ENCODE peak calls at places on chromosomes 16 and 17, in eight cellular contexts. Y, P, E, W, K, A, C and S are unnamed samples.

GRCh38 chr17:41772218-41772585 is 14.3 kb downstream of the JUP start:
- DNase-seq in E (no peak), A (no peak), W (no peak), Y (no peak), P (no peak), K (no peak), C (no peak), S (no peak)

GRCh38 chr16:495127-495748 is 32.3 kb upstream of the CAPN15 start:
- DNase-seq in C (peak), K (peak), P (peak), A (peak), W (peak), Y (peak), E (no peak), S (peak)

GRCh38 chr17:19318611-19319010 is 43.9 kb downstream of the B9D1 start:
- DNase-seq in Y (no peak), W (no peak), P (no peak), C (no peak), E (no peak), K (no peak), A (no peak), S (no peak)

GRCh38 chr17:676060-676745 is 38.4 kb downstream of the VPS53 start:
- DNase-seq in A (no peak), P (no peak), C (peak), Y (peak), K (no peak), E (no peak), W (peak), S (no peak)

GRCh38 chr17:44198721-44199552 is 747 bp downstream of the ATXN7L3 start:
- DNase-seq in P (peak), E (no peak), A (peak), C (peak), Y (peak), K (peak), W (no peak), S (peak)

GRCh38 chr17:10316986-10317834 is 55.6 kb downstream of the MYH13 start:
- DNase-seq in C (peak), P (peak), Y (peak), A (peak), W (peak), E (peak), K (peak), S (peak)

GRCh38 chr17:48262982-48263586 is 155.5 kb downstream of the SNX11 start:
- DNase-seq in P (peak), E (no peak), C (peak), Y (peak), W (no peak), K (no peak), A (peak), S (peak)

GRCh38 chr17:53844476-53845107 is 21.9 kb downstream of the KIF2B start:
- DNase-seq in C (no peak), W (no peak), Y (no peak), P (no peak), E (no peak), A (no peak), K (no peak), S (no peak)

GRCh38 chr16:4205971-4206370 is 35.9 kb downstream of the SRL start:
- DNase-seq in W (no peak), E (no peak), K (no peak), Y (no peak), C (no peak), A (no peak), P (no peak), S (no peak)

GRCh38 chr16:3673201-3673600 is 18.7 kb downstream of the DNASE1 start:
- DNase-seq in A (no peak), W (no peak), C (no peak), E (no peak), Y (no peak), K (no peak), P (no peak), S (no peak)

GRCh38 chr17:14737984-14738651 is 437.2 kb downstream of the HS3ST3B1 start:
- DNase-seq in K (peak), P (peak), W (peak), E (peak), A (peak), C (peak), Y (peak), S (peak)

GRCh38 chr17:14922421-14922820 is 342.7 kb downstream of the PMP22 start:
- DNase-seq in W (peak), A (no peak), E (no peak), C (peak), Y (peak), P (no peak), K (no peak), S (peak)

GRCh38 chr16:62738631-62739030 is 702.4 kb upstream of the CDH8 start:
- DNase-seq in K (no peak), A (no peak), C (no peak), W (no peak), Y (no peak), E (no peak), P (no peak), S (no peak)

GRCh38 chr16:54080524-54081008 is 206.0 kb downstream of the IRX3 start:
- DNase-seq in E (no peak), W (peak), K (no peak), A (peak), P (no peak), Y (peak), C (peak), S (peak)

GRCh38 chr17:72416905-72417304 is 296.1 kb downstream of the SOX9 start:
- DNase-seq in A (no peak), P (no peak), Y (no peak), C (no peak), E (no peak), K (no peak), W (no peak), S (no peak)

GRCh38 chr17:35002876-35003551 is 22.7 kb downstream of the LIG3 start:
- DNase-seq in W (peak), C (peak), A (no peak), P (no peak), Y (peak), E (no peak), K (no peak), S (no peak)

GRCh38 chr17:34616148-34616547 is 36.8 kb downstream of the TMEM132E start:
- DNase-seq in Y (no peak), C (no peak), P (no peak), W (no peak), K (peak), A (no peak), E (no peak), S (no peak)

GRCh38 chr17:8470447-8471047 is 34.9 kb downstream of the NDEL1 start:
- DNase-seq in C (peak), P (no peak), E (no peak), K (no peak), A (no peak), W (peak), Y (no peak), S (no peak)

GRCh38 chr17:75440738-75441448 is 15.5 kb upstream of the TMEM94 start:
- DNase-seq in K (no peak), A (no peak), W (peak), C (peak), P (no peak), Y (no peak), E (no peak), S (no peak)

GRCh38 chr16:50152386-50152806 is 710 bp upstream of the TENT4B start:
- DNase-seq in K (no peak), P (no peak), W (peak), C (peak), Y (peak), A (peak), E (no peak), S (no peak)

GRCh38 chr16:88901718-88902337 is 35.4 kb upstream of the PABPN1L start:
- DNase-seq in P (no peak), K (no peak), C (no peak), E (no peak), W (no peak), Y (no peak), A (no peak), S (no peak)

GRCh38 chr16:85421338-85422123 is 191.6 kb upstream of the GSE1 start:
- DNase-seq in C (no peak), P (no peak), W (no peak), K (no peak), E (no peak), A (no peak), Y (no peak), S (no peak)

GRCh38 chr16:82263456-82264159 is 93.6 kb upstream of the MPHOSPH6 start:
- DNase-seq in C (peak), A (peak), P (peak), W (peak), K (peak), E (no peak), Y (peak), S (peak)

GRCh38 chr16:84955427-84955826 is 55.9 kb downstream of the ZDHHC7 start:
- DNase-seq in A (no peak), W (no peak), K (no peak), E (no peak), P (no peak), C (no peak), Y (no peak), S (no peak)

DNA sequence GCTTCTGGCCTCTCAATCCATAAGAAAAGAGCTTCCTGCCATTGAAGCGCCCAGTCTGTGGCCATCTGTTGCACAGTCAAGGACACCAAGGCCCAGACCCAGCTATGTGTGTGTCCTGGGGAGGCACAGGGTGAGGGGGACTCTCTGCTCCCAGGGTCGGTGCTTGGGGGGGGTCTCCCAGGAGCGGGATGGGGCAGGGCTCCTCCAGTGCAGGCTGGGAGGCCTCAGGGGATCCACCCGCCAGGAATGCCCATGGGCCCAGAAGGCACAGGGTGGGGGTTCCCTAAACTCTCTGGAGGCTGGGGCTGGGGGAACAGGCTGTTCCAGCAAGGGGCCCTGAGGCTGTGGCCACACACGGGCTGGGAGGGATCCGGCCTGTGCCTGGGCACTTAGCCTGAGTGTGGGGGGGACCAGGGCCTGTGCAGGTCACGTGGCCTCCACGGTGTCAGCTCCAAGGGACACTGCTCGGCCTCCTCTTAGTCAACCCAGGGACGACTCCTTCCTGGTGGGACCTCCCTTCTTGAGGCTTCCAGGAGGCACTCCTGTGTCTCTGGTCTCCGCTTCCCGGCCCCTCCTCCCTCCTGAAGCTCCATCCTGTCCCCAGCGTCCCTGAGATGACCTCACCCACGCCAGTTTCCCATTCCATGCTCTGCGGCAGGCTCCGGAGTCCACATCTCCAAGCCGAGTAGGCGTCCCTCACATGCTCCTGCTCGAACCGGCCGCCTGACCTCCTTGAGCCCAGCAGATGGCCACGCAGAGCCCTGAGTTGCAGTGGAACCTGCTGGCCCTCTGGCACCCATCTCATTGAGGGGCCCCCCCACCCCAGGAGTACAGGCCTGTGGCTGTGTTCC is 23.1 kb upstream of the BAHCC1 start:
- DNase-seq in Y (peak), E (no peak), K (peak), A (peak), C (peak), W (peak), P (no peak), S (peak)
- TF ChIP-seq CTCF in Y (peak), E (peak), K (peak), A (peak), C (peak), W (peak), P (peak), S (peak)

DNA sequence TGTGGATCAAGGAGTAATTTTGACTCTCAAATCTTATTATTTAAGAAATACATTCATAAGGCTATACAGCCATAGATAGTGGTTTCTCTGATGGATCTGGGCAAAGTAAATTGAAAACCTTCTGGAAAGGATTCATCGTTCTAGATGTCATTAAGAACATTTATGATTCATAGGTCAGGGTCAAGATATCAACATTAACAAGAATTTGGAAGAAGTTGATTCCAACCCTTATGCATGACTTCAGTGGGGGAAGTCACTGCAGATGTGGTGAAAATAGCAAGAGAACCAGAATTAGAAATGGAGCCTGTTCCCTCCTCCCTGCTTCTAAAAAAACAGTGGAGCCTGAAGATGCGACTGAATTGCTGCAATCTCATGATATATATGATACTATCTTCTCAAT is 36.6 kb upstream of the HNF1B start:
- DNase-seq in W (no peak), Y (no peak), E (no peak), A (no peak), K (no peak), C (no peak), P (no peak), S (no peak)
- TF ChIP-seq CTCF in W (no peak), Y (no peak), E (no peak), A (no peak), K (no peak), C (no peak), P (no peak), S (no peak)

GRCh38 chr16:80341242-80341641 is 199.6 kb upstream of the DYNLRB2 start:
- DNase-seq in W (no peak), A (no peak), E (no peak), C (no peak), P (no peak), K (no peak), Y (no peak), S (no peak)
- TF ChIP-seq CTCF in W (no peak), A (no peak), E (no peak), C (no peak), P (no peak), K (peak), Y (no peak), S (no peak)

DNA sequence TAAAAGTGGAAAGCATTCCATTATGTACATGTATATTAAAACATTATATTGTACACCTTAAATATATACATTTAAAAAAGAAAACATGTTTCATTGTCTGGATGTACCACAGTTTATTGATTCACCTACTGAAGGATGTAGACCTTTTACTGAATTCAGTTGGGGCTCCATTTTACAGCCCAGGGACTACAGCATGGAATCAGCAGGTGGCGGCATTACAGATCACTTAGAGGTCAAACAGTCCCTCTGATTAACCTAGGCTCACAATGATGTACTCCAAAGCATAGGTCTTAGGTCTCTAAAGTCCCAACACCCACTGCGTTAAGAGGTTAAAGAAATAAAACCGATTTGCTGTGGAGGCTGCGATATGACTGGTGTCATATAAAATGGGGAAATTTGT is 490.9 kb downstream of the SHISA9 start:
- DNase-seq in A (no peak), E (no peak), P (peak), C (no peak), W (no peak), Y (no peak), K (no peak), S (no peak)
- TF ChIP-seq CTCF in A (no peak), E (no peak), P (peak), C (no peak), W (no peak), Y (no peak), K (no peak), S (no peak)